ENCODE peak calls at places on chromosome 3, in five cellular contexts. V is GM12864, Q is endothelial cell, F is HFFc6, N is AG10803. S is an unnamed sample.

GRCh38 chr3:11672396-11672795 is 28.7 kb upstream of the VGLL4 start:
- DNase-seq in V (no peak), N (no peak), Q (no peak), F (no peak), S (no peak)

GRCh38 chr3:124965413-124965812 is 30.9 kb upstream of the MUC13 start:
- DNase-seq in F (no peak), N (no peak), Q (no peak), V (no peak), S (no peak)

GRCh38 chr3:14461748-14462324 is 59.4 kb downstream of the SLC6A6 start:
- DNase-seq in F (peak; percentile 54), N (peak; percentile 71), V (no peak), Q (peak; percentile 76), S (peak; percentile 54)

GRCh38 chr3:188309437-188310269 is 155.7 kb downstream of the LPP start:
- DNase-seq in Q (no peak), F (no peak), N (no peak), V (peak; percentile 39), S (peak; percentile 66)

GRCh38 chr3:69386535-69387385 is 872 bp upstream of the FRMD4B start:
- DNase-seq in V (no peak), F (no peak), Q (no peak), N (no peak), S (peak; percentile 4)

GRCh38 chr3:5078151-5078550 is 43.9 kb upstream of the ARL8B start:
- DNase-seq in N (no peak), V (no peak), Q (no peak), F (peak; percentile 17), S (no peak)

GRCh38 chr3:100993309-100993708 is at the start of gene ABI3BP:
- DNase-seq in Q (peak; percentile 6), N (peak; percentile 87), F (peak; percentile 79), V (no peak), S (peak; percentile 16)

GRCh38 chr3:173912126-173912525 is 514.6 kb downstream of the NLGN1 start:
- DNase-seq in N (peak; percentile 21), Q (no peak), F (peak; percentile 76), V (no peak), S (no peak)

GRCh38 chr3:154290187-154290586 is 34.1 kb downstream of the DHX36 start:
- DNase-seq in N (no peak), Q (no peak), V (no peak), F (no peak), S (no peak)

GRCh38 chr3:139537325-139537724 is 2.2 kb downstream of the RBP1 start:
- DNase-seq in F (no peak), Q (no peak), N (peak; percentile 30), V (no peak), S (no peak)

GRCh38 chr3:12750223-12750622 is 8.8 kb downstream of the TMEM40 start:
- DNase-seq in V (no peak), N (peak; percentile 84), F (peak; percentile 79), Q (no peak), S (no peak)

GRCh38 chr3:15359677-15360397 is 27.5 kb upstream of the SH3BP5 start:
- DNase-seq in F (no peak), N (peak; percentile 12), V (no peak), Q (no peak), S (no peak)

GRCh38 chr3:196518999-196519737 is 4.0 kb upstream of the SMCO1 start:
- DNase-seq in N (peak; percentile 73), Q (peak; percentile 24), F (peak; percentile 45), V (peak; percentile 34), S (peak; percentile 83)

GRCh38 chr3:151404316-151404715 is 19.8 kb upstream of the P2RY12 start:
- DNase-seq in Q (no peak), N (peak; percentile 75), F (peak; percentile 47), V (no peak), S (no peak)

GRCh38 chr3:57659810-57660439 is 33.0 kb downstream of the DENND6A start:
- DNase-seq in Q (no peak), F (no peak), V (no peak), N (no peak), S (no peak)

GRCh38 chr3:172204716-172205115 is 165.3 kb downstream of the FNDC3B start:
- DNase-seq in V (no peak), F (no peak), N (no peak), Q (no peak), S (no peak)

GRCh38 chr3:79217096-79217495 is 550.7 kb downstream of the ROBO1 start:
- DNase-seq in N (no peak), V (no peak), Q (no peak), F (no peak), S (no peak)

GRCh38 chr3:177642482-177643163 is 445.3 kb upstream of the TBL1XR1 start:
- DNase-seq in N (no peak), V (no peak), F (no peak), Q (no peak), S (peak; percentile 25)
- TF ChIP-seq CTCF in N (no peak), V (no peak), F (no peak), Q (no peak), S (no peak)

DNA sequence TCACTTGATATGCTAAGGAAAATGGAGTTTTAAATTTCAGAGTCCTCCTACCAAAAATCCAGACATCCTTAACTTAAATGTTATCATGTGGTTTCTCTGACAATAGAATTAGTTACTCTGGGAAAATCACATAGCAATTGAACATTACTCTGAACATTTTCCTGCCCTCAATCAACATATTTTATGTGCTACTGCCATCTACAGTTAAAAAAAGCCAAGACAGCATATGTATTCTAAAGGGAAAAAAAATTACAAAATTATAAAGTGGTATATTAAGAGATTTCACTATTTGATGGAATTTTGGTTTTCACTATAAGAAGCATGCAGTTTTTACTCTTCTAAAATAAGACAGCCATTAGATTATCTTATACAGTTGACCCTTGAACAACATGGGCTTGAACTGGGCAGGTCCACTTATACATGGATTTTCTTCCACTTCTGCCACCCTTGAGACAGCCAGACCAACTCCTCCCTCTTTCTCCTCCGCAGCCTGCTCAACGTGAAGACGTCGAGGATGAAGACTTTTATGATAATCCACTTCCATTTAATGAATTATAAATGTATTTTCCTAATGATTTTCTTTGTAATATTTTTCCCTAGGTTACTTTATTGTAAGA is 122.3 kb downstream of the ATP1B3 start:
- DNase-seq in N (peak; percentile 30), Q (no peak), V (no peak), F (peak; percentile 22), S (no peak)
- TF ChIP-seq CTCF in N (peak; percentile 60), Q (no peak), V (no peak), F (peak; percentile 72), S (peak; percentile 44)

GRCh38 chr3:133937061-133937686 is 41.5 kb upstream of the RAB6B start:
- DNase-seq in N (no peak), F (no peak), V (no peak), Q (no peak), S (no peak)

GRCh38 chr3:133940536-133940935 is 44.9 kb upstream of the RAB6B start:
- DNase-seq in F (no peak), Q (no peak), N (no peak), V (no peak), S (no peak)

GRCh38 chr3:133937756-133938601 is 42.3 kb upstream of the RAB6B start:
- DNase-seq in F (peak; percentile 55), V (no peak), Q (no peak), N (peak; percentile 95), S (no peak)

GRCh38 chr3:133939496-133939835 is 43.8 kb upstream of the RAB6B start:
- DNase-seq in V (no peak), Q (no peak), N (no peak), F (no peak), S (no peak)

DNA sequence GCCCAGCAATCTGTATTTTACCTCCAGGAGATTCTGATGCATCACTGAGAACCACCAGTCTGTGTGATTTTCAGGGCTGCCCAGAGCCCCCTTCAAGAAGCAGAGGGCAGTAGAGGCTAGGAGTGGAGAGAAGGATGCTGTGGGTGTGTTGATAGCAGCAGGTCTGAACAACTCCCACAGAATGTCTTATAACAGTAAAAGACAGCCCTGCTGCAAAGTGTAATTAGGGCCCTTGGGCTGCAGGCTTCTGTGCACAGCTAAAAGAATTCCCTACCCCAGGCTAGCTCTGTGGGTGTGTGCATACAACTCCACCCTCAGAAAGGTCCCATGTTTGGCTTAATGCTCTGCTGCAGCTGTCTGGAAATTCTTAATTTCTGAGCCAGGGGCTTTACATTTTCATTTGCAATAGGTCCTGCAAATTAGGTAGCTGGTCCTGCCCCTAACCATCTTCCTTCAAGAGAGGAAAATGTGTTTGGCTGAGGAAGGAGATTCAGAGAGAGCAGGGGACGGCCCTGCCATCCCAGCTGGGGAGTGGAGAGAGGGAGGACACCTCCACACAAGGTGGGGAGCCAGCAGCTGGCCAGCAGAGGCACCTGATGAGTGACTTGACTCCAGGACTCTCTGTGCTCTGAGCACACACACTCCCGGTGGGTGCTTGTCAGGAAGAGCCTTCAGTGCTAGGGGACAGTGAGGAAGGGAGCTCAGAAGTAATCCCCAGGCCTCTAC is 43.3 kb upstream of the RAB6B start:
- DNase-seq in Q (no peak), N (no peak), F (no peak), V (no peak), S (no peak)
- TF ChIP-seq CTCF in Q (no peak), N (no peak), F (peak; percentile 10), V (no peak), S (no peak)

GRCh38 chr3:194339356-194339755 is 11.8 kb downstream of the CPN2 start:
- DNase-seq in V (no peak), Q (no peak), F (no peak), N (no peak), S (no peak)
- TF ChIP-seq CTCF in V (no peak), Q (no peak), F (peak; percentile 34), N (no peak), S (peak; percentile 9)

GRCh38 chr3:149527531-149528343 is 53.2 kb downstream of the TM4SF4 start:
- DNase-seq in Q (peak; percentile 31), V (no peak), F (no peak), N (no peak), S (no peak)
- TF ChIP-seq CTCF in Q (no peak), V (no peak), F (peak; percentile 11), N (peak; percentile 27), S (no peak)

GRCh38 chr3:25592510-25592968 is 72.2 kb downstream of the TOP2B start:
- DNase-seq in Q (no peak), V (no peak), N (peak; percentile 51), F (peak; percentile 87), S (peak; percentile 23)
- TF ChIP-seq CTCF in Q (no peak), V (peak; percentile 3), N (peak; percentile 21), F (peak; percentile 67), S (no peak)

GRCh38 chr3:127366383-127366782 is 78.5 kb upstream of the PRR20G start:
- DNase-seq in F (no peak), N (no peak), V (no peak), Q (no peak), S (no peak)
- TF ChIP-seq CTCF in F (peak; percentile 44), N (peak; percentile 31), V (no peak), Q (no peak), S (no peak)

GRCh38 chr3:9727041-9727595 is 4.4 kb upstream of the BRPF1 start:
- DNase-seq in V (no peak), N (no peak), Q (peak; percentile 51), F (no peak), S (peak; percentile 78)
- TF ChIP-seq CTCF in V (peak; percentile 82), N (peak; percentile 13), Q (peak; percentile 75), F (peak; percentile 73), S (peak; percentile 89)

GRCh38 chr3:71302604-71303003 is 280.9 kb downstream of the FOXP1 start:
- DNase-seq in F (no peak), N (no peak), Q (no peak), V (no peak), S (peak; percentile 31)
- TF ChIP-seq CTCF in F (no peak), N (no peak), Q (no peak), V (no peak), S (no peak)

S was measured in activated CD8-positive, alpha-beta T cell treated with anti-CD3 and anti-CD28 coated beads for 36 hours.